ENCODE peak calls at places on chromosomes 12 and 14, in nine cellular contexts. X is activated CD8-positive, alpha-beta memory T cell treated with anti-CD3 and anti-CD28 coated beads, Interleukin-2, amount 50 U/mL, for 48 hours; Q is upper lobe of right lung; U is left colon; O is midbrain; Z is ovary; Y is iris pigment epithelial cell; F is Peyer's patch; G is NCI-H774. N is an unnamed sample.

GRCh38 chr14:38198425-38198824 is 9.3 kb upstream of the SSTR1 start:
- DNase-seq in X (no peak), Q (no peak), U (no peak), O (no peak), Z (no peak), Y (no peak), F (no peak), G (no peak), N (no peak)

GRCh38 chr12:47307680-47308399 is 228.1 kb upstream of the AMIGO2 start:
- DNase-seq in X (peak), Q (no peak), U (peak), O (no peak), Z (no peak), Y (peak), F (peak), G (peak), N (peak)

GRCh38 chr12:46372852-46373302 is 304 bp upstream of the SLC38A2 start:
- DNase-seq in X (no peak), Q (no peak), U (no peak), O (peak), Z (no peak), Y (no peak), F (no peak), G (no peak), N (no peak)

GRCh38 chr12:45586486-45586885 is 143.0 kb upstream of the ARID2 start:
- DNase-seq in X (no peak), Q (no peak), U (peak), O (no peak), Z (no peak), Y (no peak), F (no peak), G (no peak), N (no peak)

GRCh38 chr14:75096959-75097358 is 27.5 kb downstream of the ZC2HC1C start:
- DNase-seq in X (no peak), Q (no peak), U (no peak), O (no peak), Z (no peak), Y (no peak), F (no peak), G (no peak), N (peak)

GRCh38 chr12:94145231-94145979 is 3.0 kb upstream of the PLXNC1 start:
- DNase-seq in X (peak), Q (no peak), U (no peak), O (peak), Z (peak), Y (peak), F (no peak), G (no peak), N (peak)

GRCh38 chr14:52272375-52272774 is 4.9 kb downstream of the PTGDR start:
- DNase-seq in X (no peak), Q (no peak), U (peak), O (no peak), Z (no peak), Y (peak), F (no peak), G (no peak), N (peak)

GRCh38 chr14:90714811-90715210 is 101.4 kb downstream of the TTC7B start:
- DNase-seq in X (no peak), Q (no peak), U (no peak), O (no peak), Z (no peak), Y (peak), F (no peak), G (no peak), N (no peak)

GRCh38 chr14:93980464-93981201 is 4.3 kb upstream of the ASB2 start:
- DNase-seq in X (no peak), Q (no peak), U (no peak), O (no peak), Z (no peak), Y (peak), F (no peak), G (no peak), N (no peak)

GRCh38 chr14:104998801-104999200 is 13.2 kb downstream of the CLBA1 start:
- DNase-seq in X (no peak), Q (no peak), U (no peak), O (no peak), Z (no peak), Y (no peak), F (no peak), G (no peak), N (no peak)

GRCh38 chr14:62179367-62180018 is 417.3 kb downstream of the SNAPC1 start:
- DNase-seq in X (no peak), Q (no peak), U (peak), O (peak), Z (no peak), Y (peak), F (no peak), G (peak), N (peak)

GRCh38 chr12:32605326-32606095 is 73.6 kb upstream of the DNM1L start:
- DNase-seq in X (no peak), Q (no peak), U (no peak), O (no peak), Z (no peak), Y (no peak), F (no peak), G (no peak), N (no peak)

GRCh38 chr12:120261951-120262851 is 3.3 kb downstream of the PXN start:
- DNase-seq in X (no peak), Q (no peak), U (no peak), O (peak), Z (peak), Y (peak), F (peak), G (no peak), N (peak)

GRCh38 chr12:1796515-1797010 is 23.8 kb upstream of the LRTM2 start:
- DNase-seq in X (peak), Q (peak), U (peak), O (no peak), Z (peak), Y (no peak), F (peak), G (peak), N (peak)

GRCh38 chr12:22657538-22657937 is 32.6 kb downstream of the ETNK1 start:
- DNase-seq in X (no peak), Q (no peak), U (no peak), O (no peak), Z (no peak), Y (peak), F (no peak), G (no peak), N (no peak)

GRCh38 chr14:37890095-37890494 is 294.7 kb downstream of the TTC6 start:
- DNase-seq in X (no peak), Q (no peak), U (no peak), O (no peak), Z (no peak), Y (no peak), F (no peak), G (no peak), N (no peak)

GRCh38 chr12:1815108-1815507 is 5.3 kb upstream of the LRTM2 start:
- DNase-seq in X (no peak), Q (no peak), U (no peak), O (no peak), Z (no peak), Y (no peak), F (no peak), G (no peak), N (no peak)

GRCh38 chr12:58349161-58349560 is 407.8 kb downstream of the ATP23 start:
- DNase-seq in X (no peak), Q (no peak), U (no peak), O (no peak), Z (no peak), Y (no peak), F (no peak), G (no peak), N (no peak)

GRCh38 chr12:108302034-108302433 is 37.1 kb downstream of the CMKLR1 start:
- DNase-seq in X (no peak), Q (peak), U (no peak), O (no peak), Z (no peak), Y (no peak), F (no peak), G (no peak), N (no peak)

GRCh38 chr12:25583545-25583944 is 30.5 kb upstream of the LMNTD1 start:
- DNase-seq in X (no peak), Q (no peak), U (no peak), O (peak), Z (peak), Y (peak), F (no peak), G (no peak), N (peak)

GRCh38 chr14:26255213-26255612 is 342.6 kb downstream of the NOVA1 start:
- DNase-seq in X (no peak), Q (no peak), U (no peak), O (no peak), Z (no peak), Y (peak), F (no peak), G (no peak), N (peak)

GRCh38 chr14:38124496-38124895 is 83.2 kb upstream of the SSTR1 start:
- DNase-seq in X (no peak), Q (no peak), U (no peak), O (no peak), Z (no peak), Y (no peak), F (no peak), G (no peak), N (no peak)

GRCh38 chr14:85601246-85601645 is 71.3 kb downstream of the FLRT2 start:
- DNase-seq in X (no peak), Q (no peak), U (no peak), O (no peak), Z (no peak), Y (no peak), F (no peak), G (no peak), N (peak)

GRCh38 chr12:14564336-14564959 is 3.2 kb downstream of the PLBD1 start:
- DNase-seq in X (no peak), Q (no peak), U (no peak), O (no peak), Z (no peak), Y (no peak), F (no peak), G (no peak), N (no peak)

GRCh38 chr14:20848316-20848954 is 42.8 kb upstream of the RNASE3 start:
- DNase-seq in X (no peak), Q (no peak), U (no peak), O (no peak), Z (no peak), Y (peak), F (no peak), G (no peak), N (no peak)

GRCh38 chr12:110782068-110782467 is 39.4 kb upstream of the PPP1CC start:
- DNase-seq in X (no peak), Q (no peak), U (no peak), O (no peak), Z (no peak), Y (no peak), F (no peak), G (no peak), N (no peak)

GRCh38 chr12:112645586-112645985 is 146.0 kb upstream of the RPH3A start:
- DNase-seq in X (no peak), Q (no peak), U (no peak), O (no peak), Z (no peak), Y (no peak), F (no peak), G (no peak), N (no peak)

GRCh38 chr12:101935769-101936741 is 58.7 kb downstream of the DRAM1 start:
- DNase-seq in X (no peak), Q (no peak), U (no peak), O (no peak), Z (peak), Y (peak), F (no peak), G (no peak), N (peak)

GRCh38 chr12:108649668-108650067 is 16.0 kb upstream of the SELPLG start:
- DNase-seq in X (no peak), Q (no peak), U (no peak), O (no peak), Z (no peak), Y (peak), F (no peak), G (no peak), N (no peak)

GRCh38 chr12:99746538-99746937 is 99.0 kb downstream of the GARIN6 start:
- DNase-seq in X (no peak), Q (no peak), U (no peak), O (no peak), Z (no peak), Y (no peak), F (no peak), G (no peak), N (peak)

GRCh38 chr12:121038861-121039654 is at the start of gene OASL:
- DNase-seq in X (peak), Q (peak), U (peak), O (peak), Z (no peak), Y (peak), F (peak), G (no peak), N (peak)

N was measured in NCI-H69.